ENCODE peak calls at places on chromosomes 11 and 22, in four cellular contexts. A is heart left ventricle, K is ovary, M is colonic mucosa. R is an unnamed sample. For H3K4me1, the result is how much of the 10 kb centered on the place peaks cover.

GRCh38 chr11:132058211-132058772 is 687.9 kb downstream of the NTM start:
- DNase-seq in M (no peak), A (peak), K (no peak), R (no peak)

GRCh38 chr11:33379931-33380330 is 122.8 kb downstream of the HIPK3 start:
- DNase-seq in M (no peak), A (no peak), K (no peak), R (no peak)

GRCh38 chr11:70176940-70177689 is 26.0 kb upstream of the FADD start:
- DNase-seq in K (no peak), M (peak), A (no peak), R (peak)

GRCh38 chr11:65325435-65325834 is 8.2 kb upstream of the DPF2 start:
- DNase-seq in M (no peak), A (no peak), K (no peak), R (no peak)

GRCh38 chr11:119373917-119374631 is 7.4 kb downstream of the USP2 start:
- DNase-seq in K (peak), A (peak), M (peak), R (peak)

GRCh38 chr22:35555351-35555915 is 14.8 kb downstream of the RASD2 start:
- DNase-seq in K (no peak), M (no peak), A (no peak), R (no peak)

GRCh38 chr22:43838161-43838560 is 24.2 kb downstream of the SULT4A1 start:
- DNase-seq in A (no peak), K (no peak), M (no peak), R (no peak)

GRCh38 chr11:27410301-27410700 is 47.3 kb upstream of the CCDC34 start:
- DNase-seq in A (no peak), M (no peak), K (no peak), R (no peak)

GRCh38 chr11:117443269-117444186 is 115.9 kb downstream of the CEP164 start:
- DNase-seq in K (peak), A (peak), M (peak), R (peak)

GRCh38 chr11:12066799-12067508 is 43.4 kb upstream of the MICAL2 start:
- DNase-seq in K (no peak), A (no peak), M (peak), R (peak)

GRCh38 chr11:32583451-32584271 is at the start of gene EIF3M:
- DNase-seq in M (peak), A (peak), K (peak), R (peak)

GRCh38 chr11:43359432-43359818 is 705 bp downstream of the TTC17 start:
- DNase-seq in M (no peak), K (no peak), A (no peak), R (peak)

GRCh38 chr22:43376765-43377485 is 33.8 kb upstream of the SCUBE1 start:
- DNase-seq in M (no peak), A (no peak), K (no peak), R (no peak)

GRCh38 chr11:83392556-83392955 is 106.4 kb upstream of the CCDC90B start:
- DNase-seq in K (no peak), M (no peak), A (no peak), R (no peak)

GRCh38 chr11:86395061-86395551 is 20.4 kb downstream of the CCDC81 start:
- DNase-seq in K (peak), A (peak), M (no peak), R (peak)

GRCh38 chr11:79312591-79313267 is 128.1 kb downstream of the TENM4 start:
- DNase-seq in A (no peak), M (no peak), K (no peak), R (no peak)

GRCh38 chr11:326592-326841 is 5.9 kb upstream of the IFITM3 start:
- DNase-seq in A (no peak), K (no peak), M (no peak), R (no peak)

GRCh38 chr11:3154001-3154599 is 11.0 kb downstream of the OSBPL5 start:
- DNase-seq in K (peak), M (no peak), A (peak), R (no peak)

GRCh38 chr11:7551571-7551970 is 37.8 kb downstream of the PPFIBP2 start:
- DNase-seq in M (no peak), K (no peak), A (no peak), R (peak)

GRCh38 chr11:60880635-60881282 is 13.4 kb downstream of the ZP1 start:
- DNase-seq in A (peak), M (no peak), K (no peak), R (no peak)

GRCh38 chr11:69238562-69239319 is 55.2 kb upstream of the MYEOV start:
- DNase-seq in M (peak), K (no peak), A (peak), R (no peak)

GRCh38 chr11:97847730-97848129 is 1173.0 kb upstream of the CNTN5 start:
- DNase-seq in M (no peak), K (no peak), A (no peak), R (no peak)

GRCh38 chr11:2537896-2538855 is 93.4 kb downstream of the KCNQ1 start:
- DNase-seq in K (no peak), A (no peak), M (no peak), R (peak)

GRCh38 chr11:64499261-64500004 is 91.6 kb upstream of the SLC22A12 start:
- DNase-seq in K (no peak), A (no peak), M (peak), R (no peak)

GRCh38 chr11:65492637-65493366 is 6.0 kb upstream of the MALAT1 start:
- DNase-seq in A (peak), M (peak), K (peak), R (peak)

GRCh38 chr22:35422936-35423335 is 23.0 kb downstream of the MCM5 start:
- DNase-seq in M (no peak), K (no peak), A (no peak), R (no peak)

GRCh38 chr11:117226388-117227385 is 5.2 kb downstream of the PCSK7 start:
- DNase-seq in A (peak), K (peak), M (no peak), R (peak)

GRCh38 chr11:114079406-114080072 is 20.0 kb downstream of the ZBTB16 start:
- DNase-seq in M (no peak), K (peak), A (peak), R (no peak)
- H3K27ac ChIP-seq in M (peak), K (peak), A (peak), R (no peak)

DNA sequence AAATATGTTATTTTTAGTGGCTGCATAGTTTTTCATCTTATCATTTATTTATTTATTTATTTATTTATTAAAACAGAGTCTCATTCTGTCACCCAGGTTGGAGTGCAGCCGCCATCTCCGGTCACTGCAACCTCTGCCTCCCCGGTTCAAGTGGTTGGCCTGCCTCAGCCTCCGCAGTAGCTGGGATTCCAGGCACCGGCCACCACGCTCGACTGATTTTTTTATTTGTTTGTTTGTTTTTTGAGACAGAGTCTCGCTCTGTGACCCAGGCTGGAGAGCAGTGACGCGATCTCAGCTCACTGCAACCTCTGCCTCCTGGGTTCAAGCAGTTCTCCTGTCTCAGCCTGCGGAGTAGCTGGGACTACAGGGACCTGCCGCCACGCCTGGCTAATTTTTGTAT is 262.9 kb upstream of the DDI1 start:
- DNase-seq in M (no peak), A (no peak), K (peak), R (no peak)
- H3K4me1 ChIP-seq in M (under half), A (under half), K (under half), R (under half)

DNA sequence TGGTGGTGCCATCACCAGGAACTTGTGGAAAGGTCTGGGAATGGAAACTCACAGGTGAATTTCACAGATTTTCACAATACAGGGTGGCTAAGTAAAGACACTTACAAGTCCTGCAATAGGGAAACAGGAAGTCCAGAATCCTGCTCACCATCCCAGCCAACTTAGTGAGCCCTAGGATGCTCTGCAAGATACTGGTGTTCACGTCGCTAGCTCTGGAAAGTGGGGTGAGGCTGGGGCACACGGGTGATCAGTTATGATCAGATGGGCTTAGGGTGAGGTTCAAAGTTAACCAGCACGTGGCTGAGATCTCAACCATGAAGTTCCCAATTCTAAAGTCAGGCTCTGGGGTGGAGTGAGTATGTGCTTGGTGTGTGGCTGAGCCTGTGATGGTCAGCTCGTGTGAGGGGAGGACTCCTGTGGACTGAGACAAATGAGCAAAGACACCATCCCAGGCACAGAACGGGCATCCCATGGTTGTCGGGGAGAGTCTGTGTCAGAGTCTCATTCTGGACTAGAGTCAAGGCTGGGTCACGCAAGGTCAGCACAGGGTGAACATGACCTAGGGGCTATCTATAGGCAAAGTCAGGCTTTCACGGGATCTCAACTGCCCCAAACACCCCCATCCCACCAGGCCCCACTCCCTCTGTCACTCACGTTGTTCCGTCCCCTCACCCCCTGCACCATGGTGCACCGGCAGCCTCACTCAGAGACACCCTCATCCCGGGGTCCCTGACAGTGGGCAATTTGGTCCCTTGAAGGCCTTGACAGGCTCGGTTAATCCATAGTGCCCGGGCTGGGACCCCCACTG is 23.9 kb downstream of the IGLL5 start:
- DNase-seq in K (no peak), M (no peak), A (no peak), R (no peak)
- H3K27ac ChIP-seq in K (no peak), M (no peak), A (no peak), R (no peak)

GRCh38 chr11:77072851-77073327 is 6.1 kb downstream of the CAPN5 start:
- DNase-seq in M (peak), K (no peak), A (no peak), R (no peak)
- H3K4me1 ChIP-seq in M (half or more), K (under half), A (under half), R (under half)

DNA sequence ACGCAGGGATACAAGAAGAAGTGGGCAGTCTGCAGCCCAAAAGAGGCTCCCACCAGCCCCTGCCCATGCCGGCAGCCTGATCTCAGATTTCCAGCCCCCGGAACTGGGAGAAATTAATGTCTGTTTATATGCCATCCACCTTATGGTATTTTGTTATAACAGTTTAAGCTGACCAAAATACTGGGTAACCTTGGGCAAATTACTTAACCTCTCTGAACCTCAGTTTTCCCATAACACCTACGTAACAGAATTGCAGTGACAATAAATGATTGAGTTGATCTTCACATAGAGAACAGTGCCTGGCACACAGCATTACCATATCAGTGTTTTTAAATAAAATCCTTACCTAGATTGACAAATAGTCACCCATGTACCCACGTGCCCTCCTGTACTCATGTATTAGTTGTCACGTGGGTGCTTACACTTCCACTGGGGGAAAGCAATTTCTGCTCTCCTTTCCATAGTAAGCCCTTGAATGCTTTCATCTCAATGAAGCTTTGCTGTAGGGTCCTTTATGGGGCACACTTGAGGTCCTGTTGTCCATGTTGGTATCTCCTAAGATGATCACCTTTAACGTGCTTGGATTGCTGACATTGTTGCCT is 54.2 kb upstream of the PHF21A start:
- DNase-seq in A (no peak), K (no peak), M (no peak), R (no peak)
- H3K27ac ChIP-seq in A (no peak), K (no peak), M (no peak), R (no peak)

GRCh38 chr22:45291931-45292290 is 7.2 kb downstream of the UPK3A start:
- DNase-seq in K (no peak), M (no peak), A (no peak), R (no peak)

GRCh38 chr22:45286854-45287551 is 2.3 kb downstream of the UPK3A start:
- DNase-seq in A (no peak), K (no peak), M (no peak), R (no peak)

GRCh38 chr22:45291061-45291930 is 6.5 kb downstream of the UPK3A start:
- DNase-seq in A (no peak), M (no peak), K (no peak), R (no peak)

GRCh38 chr22:45292675-45293402 is 8.1 kb downstream of the UPK3A start:
- DNase-seq in M (no peak), K (no peak), A (no peak), R (no peak)

GRCh38 chr22:45290410-45290936 is 5.7 kb downstream of the UPK3A start:
- DNase-seq in K (no peak), M (peak), A (peak), R (peak)
- H3K4me1 ChIP-seq in K (under half), M (under half), A (under half), R (under half)

GRCh38 chr22:39173050-39173706 is 20.7 kb upstream of the CBX7 start:
- DNase-seq in A (no peak), M (no peak), K (no peak), R (no peak)
- H3K27ac ChIP-seq in A (peak), M (peak), K (no peak), R (no peak)

GRCh38 chr11:67411785-67412152 is 3.7 kb upstream of the CARNS1 start:
- DNase-seq in M (no peak), K (no peak), A (no peak), R (no peak)
- H3K4me1 ChIP-seq in M (under half), K (under half), A (under half), R (under half)

R was measured in trophoblast cell.